ENCODE peak calls at places on chromosomes 13 and 19, in five cellular contexts. B is mesenteric fat pad; Q is activated CD4-positive, CD25-positive, alpha-beta regulatory T cell; T is Right ventricle myocardium superior; D is psoas muscle. C is an unnamed sample.

GRCh38 chr19:46428278-46429141 is at the start of gene PNMA8C:
- DNase-seq in T (peak; percentile 85), B (no peak), Q (no peak), D (peak; percentile 74), C (peak; percentile 22)

GRCh38 chr13:64551755-64552154 is 2678.4 kb downstream of the PCDH9 start:
- DNase-seq in T (no peak), D (no peak), Q (no peak), B (no peak), C (no peak)

GRCh38 chr13:95447766-95448165 is 104.8 kb upstream of the CLDN10 start:
- DNase-seq in B (no peak), D (no peak), Q (no peak), T (no peak), C (no peak)

GRCh38 chr19:35903550-35904179 is 1.3 kb downstream of the HCST start:
- DNase-seq in T (peak; percentile 84), D (peak; percentile 69), Q (peak; percentile 84), B (peak; percentile 92), C (peak; percentile 93)

GRCh38 chr13:96053003-96053703 is at the start of gene UGGT2:
- DNase-seq in T (peak; percentile 98), D (peak; percentile 95), B (peak; percentile 98), Q (no peak), C (peak; percentile 95)

GRCh38 chr13:97727991-97728390 is 225.5 kb upstream of the IPO5 start:
- DNase-seq in Q (no peak), T (no peak), D (no peak), B (no peak), C (no peak)

GRCh38 chr19:49473868-49474544 is at the start of gene FLT3LG:
- DNase-seq in Q (peak; percentile 93), B (peak; percentile 94), T (peak; percentile 87), D (peak; percentile 80), C (peak; percentile 97)

GRCh38 chr13:19822673-19823072 is 39.9 kb upstream of the PSPC1 start:
- DNase-seq in Q (no peak), B (no peak), T (peak; percentile 46), D (no peak), C (no peak)

GRCh38 chr13:98155475-98156111 is 12.7 kb downstream of the FARP1 start:
- DNase-seq in B (no peak), T (no peak), Q (no peak), D (no peak), C (no peak)

GRCh38 chr13:114043421-114044053 is 69.7 kb upstream of the C13orf46 start:
- DNase-seq in Q (no peak), B (no peak), T (peak; percentile 86), D (peak; percentile 81), C (peak; percentile 77)

GRCh38 chr19:13588953-13589833 is 82.9 kb upstream of the CACNA1A start:
- DNase-seq in B (no peak), Q (peak; percentile 65), T (peak; percentile 85), D (peak; percentile 69), C (peak; percentile 66)

GRCh38 chr19:2064788-2065524 is 13.9 kb upstream of the MKNK2 start:
- DNase-seq in T (peak; percentile 80), D (peak; percentile 83), B (no peak), Q (no peak), C (peak; percentile 35)

GRCh38 chr19:44093931-44094765 is at the start of gene ZNF224:
- DNase-seq in D (peak; percentile 90), Q (peak; percentile 62), T (peak; percentile 93), B (peak; percentile 93), C (peak; percentile 84)

GRCh38 chr13:50326271-50326670 is 311.0 kb downstream of the KCNRG start:
- DNase-seq in B (no peak), Q (no peak), D (no peak), T (no peak), C (no peak)

GRCh38 chr19:18698321-18699167 is 15.1 kb downstream of the CRTC1 start:
- DNase-seq in Q (no peak), B (no peak), D (no peak), T (no peak), C (no peak)

GRCh38 chr19:41355802-41356201 is 2.1 kb upstream of the TGFB1 start:
- DNase-seq in B (no peak), Q (no peak), T (no peak), D (no peak), C (no peak)

GRCh38 chr13:20776751-20777150 is 3.0 kb upstream of the EEF1AKMT1 start:
- DNase-seq in T (no peak), B (no peak), D (no peak), Q (no peak), C (no peak)

GRCh38 chr13:28376604-28377003 is 118.3 kb downstream of the FLT1 start:
- DNase-seq in Q (no peak), T (no peak), D (no peak), B (no peak), C (no peak)

GRCh38 chr13:101946411-101946810 is 455.4 kb downstream of the FGF14 start:
- DNase-seq in D (no peak), T (no peak), Q (no peak), B (no peak), C (no peak)

GRCh38 chr13:104024416-104025170 is 958.4 kb upstream of the SLC10A2 start:
- DNase-seq in T (no peak), Q (no peak), B (no peak), D (no peak), C (no peak)

GRCh38 chr13:113110852-113111315 is 5.3 kb downstream of the F7 start:
- DNase-seq in Q (no peak), T (no peak), D (no peak), B (no peak), C (no peak)

GRCh38 chr13:43196171-43196611 is 172.8 kb downstream of the DNAJC15 start:
- DNase-seq in B (no peak), D (peak; percentile 23), T (peak; percentile 61), Q (no peak), C (no peak)

GRCh38 chr19:15371119-15371518 is 8.5 kb downstream of the AKAP8 start:
- DNase-seq in T (peak; percentile 9), D (no peak), Q (no peak), B (no peak), C (no peak)

GRCh38 chr13:35764359-35765015 is 288.0 kb upstream of the MAB21L1 start:
- DNase-seq in T (no peak), D (no peak), Q (no peak), B (no peak), C (no peak)

GRCh38 chr19:4216832-4217231 is 12.5 kb upstream of the EBI3 start:
- DNase-seq in D (no peak), Q (no peak), B (no peak), T (no peak), C (no peak)

GRCh38 chr13:88136098-88136790 is 465.1 kb downstream of the SLITRK5 start:
- DNase-seq in T (no peak), B (no peak), D (no peak), Q (no peak), C (peak; percentile 52)

GRCh38 chr19:10964903-10965302 is 4.1 kb downstream of the SMARCA4 start:
- DNase-seq in Q (no peak), T (no peak), D (no peak), B (no peak), C (no peak)

GRCh38 chr13:23609414-23610186 is 39.4 kb downstream of the TNFRSF19 start:
- DNase-seq in D (no peak), Q (no peak), B (no peak), T (no peak), C (no peak)

GRCh38 chr13:94411747-94412146 is 67.7 kb downstream of the DCT start:
- DNase-seq in D (no peak), B (no peak), T (no peak), Q (no peak), C (no peak)

GRCh38 chr19:38262585-38263268 is 1.6 kb upstream of the SPINT2 start:
- DNase-seq in B (no peak), D (no peak), Q (no peak), T (no peak), C (no peak)

GRCh38 chr13:45207319-45207718 is 6.5 kb upstream of the KCTD4 start:
- DNase-seq in T (no peak), D (no peak), Q (no peak), B (no peak), C (no peak)

GRCh38 chr19:51166846-51167490 is 24.9 kb downstream of the SIGLEC7 start:
- DNase-seq in D (no peak), Q (no peak), B (no peak), T (no peak), C (no peak)

GRCh38 chr19:35295792-35296462 is 4.0 kb downstream of the MAG start:
- DNase-seq in D (no peak), B (no peak), T (no peak), Q (no peak), C (no peak)

GRCh38 chr19:15623711-15624318 is 8.8 kb downstream of the CYP4F8 start:
- DNase-seq in B (no peak), T (no peak), D (no peak), Q (no peak), C (no peak)

GRCh38 chr13:71067164-71067815 is 799.7 kb downstream of the DACH1 start:
- DNase-seq in B (no peak), T (no peak), Q (no peak), D (no peak), C (no peak)

GRCh38 chr13:47457631-47458030 is 543.4 kb downstream of the SUCLA2 start:
- DNase-seq in Q (no peak), B (no peak), T (no peak), D (no peak), C (no peak)

GRCh38 chr13:48939728-48940127 is 36.0 kb upstream of the FNDC3A start:
- DNase-seq in B (no peak), T (no peak), D (no peak), Q (peak; percentile 2), C (no peak)

GRCh38 chr19:40337107-40337506 is 11.1 kb downstream of the C19orf47 start:
- DNase-seq in T (no peak), Q (no peak), D (no peak), B (no peak), C (no peak)

GRCh38 chr19:46082728-46083050 is 41.8 kb downstream of the IGFL3 start:
- DNase-seq in Q (no peak), B (no peak), D (no peak), T (no peak), C (no peak)

C was measured in upper lobe of left lung.